ENCODE peak calls at places on chromosomes 13 and 19, in six cellular contexts. Q is colonic mucosa, D is ovary, W is right lobe of liver, N is neural progenitor cell, Y is omental fat pad. U is an unnamed sample.

GRCh38 chr19:38514812-38515633 is 81.5 kb downstream of the RYR1 start:
- DNase-seq in W (peak; percentile 71), N (peak; percentile 83), Y (no peak), Q (peak; percentile 60), D (peak; percentile 62), U (peak; percentile 80)

GRCh38 chr13:26952551-26953138 is 192.1 kb upstream of the GPR12 start:
- DNase-seq in W (no peak), N (no peak), Y (no peak), Q (no peak), D (no peak), U (no peak)

GRCh38 chr19:54141356-54141755 is 3.8 kb downstream of the CNOT3 start:
- DNase-seq in W (no peak), N (no peak), D (no peak), Q (no peak), Y (no peak), U (no peak)

GRCh38 chr19:29767039-29767735 is 44.6 kb upstream of the CCNE1 start:
- DNase-seq in N (no peak), Y (no peak), W (no peak), Q (no peak), D (no peak), U (no peak)

GRCh38 chr19:1104452-1105216 is 840 bp downstream of the GPX4 start:
- DNase-seq in N (peak; percentile 92), D (peak; percentile 78), Q (peak; percentile 82), W (peak; percentile 87), Y (no peak), U (peak; percentile 86)

GRCh38 chr19:10219678-10220077 is 11.5 kb downstream of the S1PR2 start:
- DNase-seq in D (no peak), Y (no peak), N (peak; percentile 26), Q (no peak), W (no peak), U (no peak)

GRCh38 chr13:35884211-35884610 is 247.0 kb downstream of the DCLK1 start:
- DNase-seq in D (no peak), Y (no peak), Q (no peak), W (no peak), N (no peak), U (no peak)

GRCh38 chr13:78183737-78184136 is 265.1 kb upstream of the EDNRB start:
- DNase-seq in Q (no peak), N (no peak), D (no peak), W (no peak), Y (no peak), U (no peak)

GRCh38 chr13:48979892-48980291 is 4.2 kb downstream of the FNDC3A start:
- DNase-seq in D (no peak), N (no peak), W (no peak), Y (no peak), Q (no peak), U (no peak)

GRCh38 chr13:48975926-48976676 is 389 bp downstream of the FNDC3A start:
- DNase-seq in W (peak; percentile 94), N (peak; percentile 90), D (peak; percentile 84), Y (peak; percentile 57), Q (peak; percentile 81), U (peak; percentile 84)

GRCh38 chr13:48976677-48977625 is 1.2 kb downstream of the FNDC3A start:
- DNase-seq in Y (no peak), Q (peak; percentile 81), D (no peak), N (no peak), W (no peak), U (no peak)

GRCh38 chr13:48977973-48978372 is 2.3 kb downstream of the FNDC3A start:
- DNase-seq in N (no peak), D (no peak), Q (no peak), Y (no peak), W (no peak), U (no peak)

GRCh38 chr13:48978942-48979601 is 3.4 kb downstream of the FNDC3A start:
- DNase-seq in Q (no peak), Y (no peak), N (no peak), D (no peak), W (no peak), U (no peak)
- TF ChIP-seq CTCF in Q (no peak), Y (no peak), N (no peak), D (no peak), W (no peak), U (no peak)

GRCh38 chr13:86741762-86742285 is 929.3 kb upstream of the SLITRK5 start:
- DNase-seq in D (no peak), Y (no peak), Q (no peak), W (no peak), N (no peak), U (no peak)
- TF ChIP-seq CTCF in D (no peak), Y (no peak), Q (no peak), W (no peak), N (peak; percentile 43), U (peak; percentile 34)

GRCh38 chr13:69324109-69324886 is 783.3 kb upstream of the ATXN8OS start:
- DNase-seq in Q (no peak), W (no peak), D (no peak), N (peak; percentile 29), Y (no peak), U (no peak)
- TF ChIP-seq CTCF in Q (no peak), W (no peak), D (no peak), N (peak; percentile 52), Y (no peak), U (peak; percentile 76)

GRCh38 chr13:114339779-114340534 is 25.7 kb downstream of the CHAMP1 start:
- DNase-seq in W (no peak), Q (peak; percentile 34), Y (no peak), N (no peak), D (no peak), U (no peak)
- TF ChIP-seq CTCF in W (peak; percentile 72), Q (peak; percentile 68), Y (no peak), N (peak; percentile 58), D (peak; percentile 10), U (peak; percentile 69)

GRCh38 chr19:4866595-4867424 is 657 bp downstream of the PLIN3 start:
- DNase-seq in D (peak; percentile 72), N (peak; percentile 80), Q (peak; percentile 69), Y (no peak), W (peak; percentile 74), U (no peak)

GRCh38 chr19:4868286-4868834 is 893 bp upstream of the PLIN3 start:
- DNase-seq in N (no peak), D (no peak), Y (no peak), Q (no peak), W (no peak), U (no peak)

GRCh38 chr19:4870025-4870700 is 2.7 kb upstream of the PLIN3 start:
- DNase-seq in W (no peak), D (peak; percentile 75), Q (peak; percentile 60), Y (no peak), N (no peak), U (no peak)

GRCh38 chr19:4871711-4872110 is 4.2 kb upstream of the PLIN3 start:
- DNase-seq in D (no peak), Q (no peak), N (no peak), W (no peak), Y (no peak), U (no peak)

DNA sequence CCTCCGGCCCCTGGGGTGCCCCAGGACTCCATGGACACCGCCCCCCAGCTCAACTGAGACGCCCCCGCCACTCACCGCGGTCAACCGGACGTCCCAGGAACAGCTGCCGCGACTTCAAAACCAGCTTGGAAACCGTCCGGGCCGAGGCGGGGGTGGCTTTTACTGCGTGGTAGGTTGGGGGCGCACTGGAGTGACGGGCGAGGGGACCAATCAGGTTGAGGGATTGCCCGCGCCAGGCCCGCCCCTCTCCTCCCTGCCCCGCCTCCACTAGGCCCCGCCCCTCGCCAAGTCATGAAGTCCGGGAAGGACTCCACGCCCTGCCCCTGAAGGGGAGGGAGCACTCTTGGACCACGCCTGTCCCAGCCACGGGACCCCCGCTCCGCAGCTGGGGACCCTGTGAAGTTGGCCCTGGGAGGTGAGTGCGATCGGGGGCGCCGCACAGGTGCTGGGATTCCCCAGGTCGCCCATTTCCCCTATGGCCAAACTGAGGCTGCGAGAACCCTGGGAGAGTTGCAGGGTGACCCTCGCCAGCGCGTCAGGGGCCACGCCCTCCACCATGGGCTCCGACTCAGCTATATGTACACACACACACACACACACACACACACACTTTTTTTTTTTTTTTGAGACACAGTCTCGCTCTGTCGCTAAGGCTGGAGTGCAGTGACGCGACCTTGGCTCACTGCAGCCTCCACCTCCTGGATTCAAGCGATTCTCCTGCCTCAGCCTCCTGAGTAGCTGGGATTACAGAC is at the start of gene PLIN3:
- DNase-seq in W (peak; percentile 97), Q (peak; percentile 98), D (peak; percentile 99), N (peak; percentile 95), Y (peak; percentile 98), U (peak; percentile 97)
- TF ChIP-seq CTCF in W (no peak), Q (no peak), D (no peak), N (no peak), Y (no peak), U (no peak)

GRCh38 chr13:114112826-114113322 is 19.5 kb downstream of the RASA3 start:
- DNase-seq in Q (no peak), W (no peak), D (peak; percentile 4), N (peak; percentile 67), Y (no peak), U (no peak)
- TF ChIP-seq CTCF in Q (no peak), W (no peak), D (no peak), N (peak; percentile 29), Y (no peak), U (peak; percentile 51)

DNA sequence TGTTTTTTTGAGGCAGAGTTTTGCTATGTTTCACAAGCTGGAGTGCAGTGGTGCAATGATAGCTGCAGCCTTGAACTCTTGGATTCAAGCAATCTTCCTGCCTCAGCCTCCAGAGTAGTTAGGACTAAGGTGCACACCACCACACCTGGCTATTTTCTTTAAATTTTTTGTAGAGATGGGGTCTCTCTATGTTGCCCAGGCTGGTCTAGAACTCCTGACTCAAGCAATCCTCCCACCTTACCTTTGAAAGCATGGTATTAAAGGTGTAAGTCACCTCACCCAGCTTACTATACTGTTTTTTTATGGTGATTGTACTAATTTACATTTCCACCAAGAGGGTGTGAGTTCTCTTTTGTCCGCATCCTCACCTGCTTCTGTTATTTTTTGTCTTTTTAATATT is 110.0 kb downstream of the FREM2 start:
- DNase-seq in Y (no peak), D (no peak), W (no peak), N (no peak), Q (no peak), U (no peak)
- TF ChIP-seq CTCF in Y (no peak), D (no peak), W (no peak), N (no peak), Q (no peak), U (no peak)

GRCh38 chr13:44084146-44084545 is 204.4 kb downstream of the LACC1 start:
- DNase-seq in Y (no peak), N (no peak), W (no peak), Q (no peak), D (no peak), U (no peak)

GRCh38 chr13:44078806-44079378 is 199.2 kb downstream of the LACC1 start:
- DNase-seq in Q (no peak), N (peak; percentile 74), Y (no peak), D (no peak), W (no peak), U (no peak)

GRCh38 chr13:44075113-44075512 is 195.4 kb downstream of the LACC1 start:
- DNase-seq in D (no peak), Y (no peak), Q (no peak), W (no peak), N (no peak), U (no peak)

GRCh38 chr13:44079413-44080205 is 199.9 kb downstream of the LACC1 start:
- DNase-seq in D (no peak), N (peak; percentile 20), W (no peak), Y (no peak), Q (no peak), U (no peak)
- TF ChIP-seq CTCF in D (no peak), N (no peak), W (no peak), Y (no peak), Q (no peak), U (no peak)